ENCODE peak calls at places on chromosome 22, in seven cellular contexts. C is mesothelial cell of epicardium; X is CD4-positive, alpha-beta T cell; I is A549; K is tibial artery; H is choroid plexus epithelial cell; B is fibroblast of pulmonary artery. L is an unnamed sample.

GRCh38 chr22:44192811-44193536 is 12.2 kb downstream of the PARVG start:
- DNase-seq in C (no peak), X (no peak), I (no peak), K (no peak), H (no peak), B (no peak), L (no peak)

GRCh38 chr22:28029201-28029948 is 110.3 kb upstream of the PITPNB start:
- DNase-seq in C (no peak), X (no peak), I (no peak), K (no peak), H (no peak), B (peak; percentile 90), L (no peak)

GRCh38 chr22:45968751-45969413 is 8.1 kb downstream of the WNT7B start:
- DNase-seq in C (no peak), X (no peak), I (peak; percentile 77), K (no peak), H (peak; percentile 37), B (peak; percentile 35), L (no peak)

GRCh38 chr22:39593061-39593930 is 22.7 kb downstream of the CACNA1I start:
- DNase-seq in C (no peak), X (no peak), I (no peak), K (no peak), H (peak; percentile 18), B (no peak), L (no peak)

GRCh38 chr22:44569516-44569915 is 71.5 kb upstream of the RTL6 start:
- DNase-seq in C (peak; percentile 6), X (no peak), I (no peak), K (peak; percentile 21), H (no peak), B (no peak), L (no peak)

GRCh38 chr22:46318576-46318975 is 16.9 kb upstream of the TRMU start:
- DNase-seq in C (no peak), X (no peak), I (no peak), K (no peak), H (no peak), B (no peak), L (no peak)

GRCh38 chr22:46238541-46238940 is 11.6 kb downstream of the CDPF1 start:
- DNase-seq in C (no peak), X (no peak), I (no peak), K (peak; percentile 51), H (no peak), B (no peak), L (no peak)

GRCh38 chr22:22080270-22080669 is 97.7 kb upstream of the TOP3B start:
- DNase-seq in C (no peak), X (no peak), I (no peak), K (no peak), H (peak; percentile 55), B (no peak), L (no peak)

GRCh38 chr22:24376606-24377005 is 50.8 kb upstream of the ADORA2A start:
- DNase-seq in C (no peak), X (no peak), I (no peak), K (no peak), H (no peak), B (no peak), L (no peak)

GRCh38 chr22:29126670-29127069 is 53.8 kb downstream of the KREMEN1 start:
- DNase-seq in C (no peak), X (no peak), I (no peak), K (no peak), H (no peak), B (no peak), L (no peak)

GRCh38 chr22:29133603-29134133 is 60.8 kb downstream of the KREMEN1 start:
- DNase-seq in C (no peak), X (no peak), I (no peak), K (no peak), H (no peak), B (no peak), L (no peak)

GRCh38 chr22:29128891-29129643 is 56.2 kb downstream of the KREMEN1 start:
- DNase-seq in C (no peak), X (no peak), I (no peak), K (no peak), H (peak; percentile 39), B (no peak), L (no peak)

GRCh38 chr22:29130490-29130889 is 57.7 kb downstream of the KREMEN1 start:
- DNase-seq in C (no peak), X (no peak), I (no peak), K (no peak), H (no peak), B (no peak), L (no peak)

DNA sequence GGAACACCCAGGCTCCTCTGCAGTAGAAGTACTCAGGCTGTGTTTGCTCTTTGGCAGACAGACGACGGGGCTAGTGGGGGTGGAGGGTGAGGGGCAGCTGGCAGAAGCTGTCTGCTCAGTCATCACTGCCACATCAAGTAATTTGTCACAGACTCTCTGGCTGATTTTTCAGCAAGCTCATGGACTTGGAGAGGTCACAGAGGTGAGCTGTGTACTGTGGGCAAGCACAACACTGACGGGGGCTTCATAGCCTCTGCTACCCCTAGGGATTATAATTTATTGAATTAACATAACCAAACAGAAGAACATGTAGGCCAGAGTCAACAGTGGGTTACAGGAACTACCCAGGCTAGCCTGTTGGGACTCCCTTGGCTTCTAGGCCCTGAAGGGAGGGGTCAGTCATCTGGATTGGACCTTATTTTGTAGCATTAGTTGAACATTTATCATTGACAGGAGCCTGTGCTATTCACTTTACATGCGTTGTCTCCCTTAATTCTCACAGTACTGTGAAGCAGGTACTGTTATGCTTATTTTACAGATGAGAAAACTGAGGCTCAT is 56.9 kb downstream of the KREMEN1 start:
- DNase-seq in C (no peak), X (no peak), I (no peak), K (no peak), H (no peak), B (no peak), L (no peak)
- TF ChIP-seq CTCF in C (no peak), X (no peak), I (no peak), K (no peak), H (no peak), B (no peak), L (no peak)

GRCh38 chr22:42692239-42693054 is 28.2 kb downstream of the A4GALT start:
- DNase-seq in C (no peak), X (no peak), I (no peak), K (peak; percentile 62), H (no peak), B (no peak), L (no peak)
- TF ChIP-seq CTCF in C (no peak), X (no peak), I (no peak), K (no peak), H (no peak), B (no peak), L (no peak)

GRCh38 chr22:47923011-47923427 is 1160.6 kb downstream of the TBC1D22A start:
- DNase-seq in C (no peak), X (no peak), I (no peak), K (no peak), H (no peak), B (no peak), L (no peak)

GRCh38 chr22:47928626-47929025 is 1166.2 kb downstream of the TBC1D22A start:
- DNase-seq in C (no peak), X (no peak), I (no peak), K (no peak), H (no peak), B (no peak), L (no peak)

GRCh38 chr22:47929073-47929472 is 1166.6 kb downstream of the TBC1D22A start:
- DNase-seq in C (no peak), X (no peak), I (no peak), K (no peak), H (no peak), B (no peak), L (no peak)

GRCh38 chr22:47929646-47930185 is 1167.3 kb downstream of the TBC1D22A start:
- DNase-seq in C (no peak), X (no peak), I (no peak), K (no peak), H (no peak), B (no peak), L (no peak)

DNA sequence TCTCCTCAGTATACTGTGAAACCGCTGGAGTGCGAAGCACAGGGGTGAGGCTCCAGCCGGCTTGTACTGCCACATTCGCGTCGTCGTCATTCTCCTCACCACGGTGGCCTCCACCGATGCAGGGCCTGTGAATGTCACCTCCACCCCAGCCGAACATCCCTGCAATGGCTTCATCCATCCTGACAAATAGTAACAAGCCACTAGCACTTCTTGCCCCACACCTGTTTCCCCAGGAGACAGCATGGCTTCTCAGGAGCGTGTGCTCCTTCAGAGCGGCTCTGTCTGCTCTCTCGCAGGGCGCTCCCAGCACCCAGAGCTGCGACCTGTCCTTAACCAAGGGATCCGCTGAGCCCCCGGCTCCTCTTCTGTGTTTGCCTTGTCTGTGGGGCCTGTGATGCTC is 1165.4 kb downstream of the TBC1D22A start:
- DNase-seq in C (no peak), X (no peak), I (no peak), K (no peak), H (no peak), B (no peak), L (no peak)
- TF ChIP-seq CTCF in C (no peak), X (no peak), I (no peak), K (no peak), H (no peak), B (no peak), L (no peak)

DNA sequence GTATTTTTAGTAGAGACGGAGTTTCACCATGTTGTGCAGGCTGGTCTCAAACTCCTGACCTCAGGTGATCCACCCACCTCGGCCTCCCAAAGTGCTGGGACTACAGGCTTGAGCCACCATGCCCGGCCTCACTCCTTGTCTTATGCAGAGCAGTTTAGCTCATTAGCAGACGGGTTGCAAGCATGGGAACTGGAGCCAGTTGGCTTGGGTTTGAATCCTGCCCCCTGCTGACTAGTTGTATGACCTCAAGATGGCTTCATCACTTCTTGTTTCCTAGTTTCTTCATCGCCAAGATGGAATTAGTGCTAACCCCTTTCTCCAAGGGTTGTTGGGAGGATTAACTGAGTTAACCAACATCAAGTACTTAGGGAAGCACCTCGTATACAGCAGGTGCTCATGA is 23.4 kb upstream of the RASD2 start:
- DNase-seq in C (no peak), X (no peak), I (no peak), K (no peak), H (no peak), B (no peak), L (no peak)
- TF ChIP-seq CTCF in C (no peak), X (no peak), I (no peak), K (no peak), H (no peak), B (no peak), L (no peak)

GRCh38 chr22:49979587-49980264 is 19.2 kb downstream of the PIM3 start:
- DNase-seq in C (no peak), X (no peak), I (peak; percentile 33), K (peak; percentile 42), H (peak; percentile 68), B (peak; percentile 65), L (peak; percentile 20)
- TF ChIP-seq CTCF in C (no peak), X (peak; percentile 44), I (peak; percentile 16), K (peak; percentile 31), H (peak; percentile 78), B (peak; percentile 77), L (peak; percentile 66)